ENCODE peak calls at places on chromosomes 11 and 22, in ten cellular contexts. F is neuronal stem cell; E is upper lobe of left lung; O is body of pancreas; S is H1; J is AG04450; C is upper lobe of right lung; B is CD4-positive, alpha-beta T cell; H is aorta; M is psoas muscle. L is an unnamed sample.

GRCh38 chr11:129894281-129895125 is 875 bp downstream of the NFRKB start:
- DNase-seq in F (no peak), E (no peak), O (no peak), S (no peak), J (no peak), C (no peak), B (no peak), H (no peak), M (no peak), L (no peak)

GRCh38 chr11:12884751-12885318 is 124.3 kb upstream of the RASSF10 start:
- DNase-seq in F (no peak), E (no peak), O (no peak), S (no peak), J (no peak), C (no peak), B (no peak), H (no peak), M (no peak), L (no peak)

GRCh38 chr22:21587803-21588611 is 20.5 kb downstream of the UBE2L3 start:
- DNase-seq in F (no peak), E (no peak), O (no peak), S (no peak), J (peak; percentile 45), C (no peak), B (no peak), H (no peak), M (no peak), L (no peak)

GRCh38 chr11:96254087-96254486 is 88.9 kb downstream of the MAML2 start:
- DNase-seq in F (no peak), E (no peak), O (no peak), S (no peak), J (no peak), C (no peak), B (no peak), H (no peak), M (no peak), L (no peak)

GRCh38 chr11:96748639-96749370 is 359.0 kb downstream of the JRKL start:
- DNase-seq in F (no peak), E (no peak), O (no peak), S (no peak), J (no peak), C (no peak), B (no peak), H (no peak), M (no peak), L (no peak)

GRCh38 chr11:117815262-117815803 is 9.2 kb downstream of the FXYD2 start:
- DNase-seq in F (no peak), E (peak; percentile 79), O (peak; percentile 47), S (no peak), J (no peak), C (no peak), B (peak; percentile 53), H (peak; percentile 75), M (no peak), L (peak; percentile 61)

GRCh38 chr11:130212431-130212961 is 52.9 kb downstream of the ST14 start:
- DNase-seq in F (no peak), E (no peak), O (peak; percentile 7), S (peak; percentile 50), J (no peak), C (peak; percentile 55), B (no peak), H (no peak), M (no peak), L (peak; percentile 8)

GRCh38 chr22:40377931-40378330 is 7.5 kb downstream of the SGSM3 start:
- DNase-seq in F (no peak), E (no peak), O (no peak), S (no peak), J (no peak), C (no peak), B (no peak), H (no peak), M (no peak), L (no peak)

GRCh38 chr11:131193101-131193501 is 177.3 kb upstream of the NTM start:
- DNase-seq in F (no peak), E (no peak), O (no peak), S (no peak), J (no peak), C (no peak), B (no peak), H (no peak), M (no peak), L (no peak)

GRCh38 chr22:46974077-46974476 is 211.6 kb downstream of the TBC1D22A start:
- DNase-seq in F (no peak), E (peak; percentile 79), O (no peak), S (no peak), J (no peak), C (peak; percentile 59), B (no peak), H (no peak), M (no peak), L (no peak)

GRCh38 chr11:17750817-17751165 is 16.2 kb downstream of the KCNC1 start:
- DNase-seq in F (no peak), E (no peak), O (no peak), S (no peak), J (no peak), C (no peak), B (no peak), H (no peak), M (no peak), L (no peak)

GRCh38 chr11:47605921-47606320 is 11.7 kb upstream of the C1QTNF4 start:
- DNase-seq in F (no peak), E (no peak), O (no peak), S (no peak), J (no peak), C (no peak), B (no peak), H (no peak), M (no peak), L (no peak)

GRCh38 chr22:32076726-32077550 is 33.9 kb downstream of the SLC5A1 start:
- DNase-seq in F (no peak), E (no peak), O (no peak), S (no peak), J (no peak), C (no peak), B (no peak), H (no peak), M (no peak), L (no peak)

GRCh38 chr22:44845796-44846720 is 93.7 kb downstream of the ARHGAP8 start:
- DNase-seq in F (no peak), E (peak; percentile 47), O (no peak), S (no peak), J (no peak), C (no peak), B (no peak), H (peak; percentile 39), M (no peak), L (no peak)

GRCh38 chr22:19983701-19984100 is 32.9 kb downstream of the ARVCF start:
- DNase-seq in F (no peak), E (peak; percentile 32), O (no peak), S (no peak), J (no peak), C (no peak), B (no peak), H (peak; percentile 61), M (peak; percentile 17), L (no peak)

DNA sequence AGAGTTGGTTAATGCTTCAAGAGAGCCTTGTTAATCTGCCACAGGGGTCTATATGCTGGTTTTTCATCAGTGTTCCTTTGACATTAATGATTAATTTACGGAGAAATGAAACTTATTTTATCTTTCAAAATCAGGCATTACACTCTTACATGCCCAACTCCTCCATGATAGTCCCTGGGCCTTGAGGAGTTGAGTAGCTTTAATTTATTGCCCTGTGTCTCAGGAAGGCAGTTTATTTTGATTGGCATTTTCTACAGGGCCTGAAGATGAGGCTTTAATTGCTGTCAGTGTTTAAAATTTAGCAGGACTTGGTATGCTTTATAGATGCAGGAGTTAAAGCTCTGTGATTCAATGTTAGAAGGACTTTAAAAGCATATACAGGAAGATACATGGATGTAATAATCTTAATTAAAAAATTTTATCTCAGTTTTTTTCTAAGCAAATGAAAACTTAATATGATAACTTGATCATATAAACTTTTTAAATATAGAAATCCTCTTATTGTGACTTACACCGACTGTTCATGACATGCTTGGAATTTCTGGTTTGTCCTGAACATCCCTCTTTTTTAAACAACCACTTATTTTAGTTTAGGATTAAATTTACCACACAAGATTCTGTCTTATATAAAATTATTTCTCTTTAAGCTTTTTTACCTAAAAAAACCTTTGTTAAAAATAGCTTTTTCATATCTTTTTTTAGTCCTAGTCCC is 12.2 kb downstream of the GLYAT start:
- DNase-seq in F (no peak), E (no peak), O (no peak), S (no peak), J (no peak), C (no peak), B (no peak), H (no peak), M (no peak), L (no peak)
- H3K9me3 ChIP-seq in F (no peaks in the 10 kb centered on the region), E (no peaks in the 10 kb centered on the region), O (no peaks in the 10 kb centered on the region), S (peaks cover 46% of the 10 kb centered on the region), J (no peaks in the 10 kb centered on the region), C (no peaks in the 10 kb centered on the region), B (no peaks in the 10 kb centered on the region), H (no peaks in the 10 kb centered on the region), M (no peaks in the 10 kb centered on the region), L (no peaks in the 10 kb centered on the region)

DNA sequence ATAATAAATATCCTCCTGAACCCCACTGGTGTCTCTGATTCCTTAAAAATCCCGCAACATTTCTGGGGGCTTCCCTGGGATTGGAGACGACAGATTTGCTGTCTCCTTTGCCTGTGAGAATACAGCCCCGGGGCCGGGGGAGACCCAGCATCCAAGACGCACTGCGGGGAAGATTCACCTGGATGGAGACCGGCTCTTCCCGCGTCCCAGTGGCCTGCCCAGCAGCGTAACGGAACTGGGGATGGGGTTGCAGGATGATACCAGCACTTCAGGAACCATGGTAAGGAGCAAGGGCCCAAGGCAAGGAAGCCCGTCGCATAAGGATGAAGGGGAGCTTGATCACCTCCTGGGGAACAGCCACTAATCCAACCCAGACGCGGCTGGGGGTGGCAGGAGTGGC is 53.3 kb upstream of the OR4C15 start:
- DNase-seq in F (no peak), E (peak; percentile 41), O (no peak), S (no peak), J (no peak), C (no peak), B (no peak), H (no peak), M (no peak), L (no peak)
- H3K9me3 ChIP-seq in F (peaks cover 13% of the 10 kb centered on the region), E (no peaks in the 10 kb centered on the region), O (peaks cover 8% of the 10 kb centered on the region), S (peaks cover 66% of the 10 kb centered on the region), J (peaks cover 35% of the 10 kb centered on the region), C (no peaks in the 10 kb centered on the region), B (peaks cover 29% of the 10 kb centered on the region), H (no peaks in the 10 kb centered on the region), M (peaks cover 3% of the 10 kb centered on the region), L (no peaks in the 10 kb centered on the region)

GRCh38 chr11:78583889-78584288 is 9.2 kb upstream of the NARS2 start:
- DNase-seq in F (no peak), E (no peak), O (no peak), S (no peak), J (no peak), C (no peak), B (no peak), H (no peak), M (no peak), L (no peak)
- H3K9me3 ChIP-seq in F (peaks cover 26% of the 10 kb centered on the region), E (peaks cover 9% of the 10 kb centered on the region), O (peaks cover 5% of the 10 kb centered on the region), S (peaks cover 5% of the 10 kb centered on the region), J (peaks cover 5% of the 10 kb centered on the region), C (peaks cover 23% of the 10 kb centered on the region), B (peaks cover 25% of the 10 kb centered on the region), H (peaks cover 6% of the 10 kb centered on the region), M (peaks cover 10% of the 10 kb centered on the region), L (peaks cover 6% of the 10 kb centered on the region)

GRCh38 chr11:100670140-100670539 is 16.9 kb upstream of the ARHGAP42 start:
- DNase-seq in F (no peak), E (no peak), O (no peak), S (no peak), J (no peak), C (no peak), B (no peak), H (no peak), M (no peak), L (no peak)
- H3K9me3 ChIP-seq in F (no peaks in the 10 kb centered on the region), E (no peaks in the 10 kb centered on the region), O (no peaks in the 10 kb centered on the region), S (no peaks in the 10 kb centered on the region), J (no peaks in the 10 kb centered on the region), C (no peaks in the 10 kb centered on the region), B (no peaks in the 10 kb centered on the region), H (no peaks in the 10 kb centered on the region), M (no peaks in the 10 kb centered on the region), L (no peaks in the 10 kb centered on the region)

L was measured in adrenal gland.